ENCODE peak calls at places on chromosome 4, in nine cellular contexts. C is T follicular helper cell; M is IMR-90; W is activated CD4-positive, alpha-beta T cell treated with anti-CD3 and anti-CD28 coated beads, Interleukin-2, amount 50 U/mL, for 1 hour; J is psoas muscle; G is foreskin keratinocyte; L is AG09309; R is neural crest cell; I is GM03348. Z is an unnamed sample.

GRCh38 chr4:108337923-108338322 is 169.2 kb upstream of the LEF1 start:
- DNase-seq in R (no peak), L (no peak), M (peak), I (peak), C (no peak), G (peak), W (no peak), J (no peak), Z (no peak)

GRCh38 chr4:37970702-37971101 is 10.5 kb downstream of the PTTG2 start:
- DNase-seq in C (peak), L (no peak), J (peak), M (peak), I (peak), R (no peak), W (peak), G (peak), Z (no peak)

GRCh38 chr4:73662709-73663546 is 42.7 kb upstream of the RASSF6 start:
- DNase-seq in L (peak), R (no peak), W (no peak), C (no peak), J (no peak), I (peak), M (peak), G (peak), Z (no peak)

GRCh38 chr4:76546282-76547166 is 111.5 kb downstream of the SHROOM3 start:
- DNase-seq in I (peak), R (no peak), L (peak), C (no peak), M (peak), W (no peak), G (peak), J (no peak), Z (no peak)

GRCh38 chr4:154928640-154929257 is 147.7 kb downstream of the RBM46 start:
- DNase-seq in J (no peak), C (no peak), W (no peak), L (peak), G (peak), M (peak), I (peak), R (no peak), Z (no peak)

GRCh38 chr4:184824776-184825393 is 883 bp downstream of the ACSL1 start:
- DNase-seq in I (no peak), R (peak), J (no peak), L (no peak), W (peak), G (no peak), M (no peak), C (no peak), Z (no peak)

GRCh38 chr4:137531951-137532868 is at the start of gene PCDH18:
- DNase-seq in L (peak), C (no peak), W (no peak), J (peak), G (peak), M (peak), I (peak), R (peak), Z (peak)

GRCh38 chr4:183443609-183444148 is 757 bp upstream of the CDKN2AIP start:
- DNase-seq in J (no peak), W (peak), R (no peak), L (no peak), C (peak), M (peak), I (peak), G (peak), Z (peak)

GRCh38 chr4:101192244-101192643 is 155.1 kb downstream of the PPP3CA start:
- DNase-seq in L (no peak), J (no peak), M (no peak), R (no peak), W (no peak), C (no peak), I (no peak), G (no peak), Z (no peak)

GRCh38 chr4:20194079-20195013 is 57.4 kb upstream of the SLIT2 start:
- DNase-seq in L (peak), W (no peak), M (peak), C (no peak), J (no peak), R (no peak), I (peak), G (peak), Z (no peak)

GRCh38 chr4:78569291-78569821 is 17.8 kb downstream of the ANXA3 start:
- DNase-seq in L (peak), J (no peak), R (no peak), I (peak), C (no peak), G (peak), W (no peak), M (peak), Z (no peak)

Z was measured in anterior cingulate cortex.